ENCODE peak calls at places on chromosome 2, in four cellular contexts. M, F, A and K are unnamed samples.

GRCh38 chr2:16664052-16664731 is 1.4 kb downstream of the CYRIA start:
- DNase-seq in M (no peak), F (no peak), A (no peak), K (peak; percentile 64)

GRCh38 chr2:216215991-216216390 is 106.8 kb downstream of the XRCC5 start:
- DNase-seq in F (no peak), M (no peak), A (peak; percentile 28), K (no peak)

GRCh38 chr2:22694856-22695255 is 690.1 kb upstream of the KLHL29 start:
- DNase-seq in F (no peak), M (no peak), A (no peak), K (no peak)

GRCh38 chr2:196967126-196967525 is 40.6 kb upstream of the PGAP1 start:
- DNase-seq in F (no peak), A (no peak), M (no peak), K (no peak)

GRCh38 chr2:239912938-239913631 is 112.1 kb downstream of the NDUFA10 start:
- DNase-seq in A (no peak), F (peak; percentile 16), M (no peak), K (no peak)

GRCh38 chr2:151991010-151991409 is 107.8 kb downstream of the CACNB4 start:
- DNase-seq in M (no peak), A (no peak), F (no peak), K (no peak)

GRCh38 chr2:36376319-36376765 is 20.8 kb downstream of the CRIM1 start:
- DNase-seq in M (no peak), F (peak; percentile 84), A (no peak), K (peak; percentile 83)

GRCh38 chr2:9108210-9108967 is 98.2 kb upstream of the ASAP2 start:
- DNase-seq in F (no peak), M (no peak), A (no peak), K (no peak)

GRCh38 chr2:69916151-69916550 is 1.2 kb downstream of the MXD1 start:
- DNase-seq in M (no peak), F (no peak), A (no peak), K (no peak)

GRCh38 chr2:48240912-48241311 is 289.0 kb upstream of the STON1 start:
- DNase-seq in M (no peak), A (no peak), F (no peak), K (no peak)

GRCh38 chr2:144937899-144938298 is 418.0 kb upstream of the ZEB2 start:
- DNase-seq in A (no peak), M (no peak), F (no peak), K (no peak)

GRCh38 chr2:221571108-221571390 is 1.1 kb downstream of the EPHA4 start:
- DNase-seq in A (no peak), M (no peak), F (no peak), K (peak; percentile 8)

GRCh38 chr2:5022056-5022455 is 670.1 kb upstream of the SOX11 start:
- DNase-seq in A (no peak), M (no peak), F (no peak), K (no peak)

GRCh38 chr2:160943429-160943828 is 216.8 kb upstream of the TANK start:
- DNase-seq in A (no peak), M (no peak), F (no peak), K (no peak)

GRCh38 chr2:20457027-20457426 is 10.2 kb downstream of the RHOB start:
- DNase-seq in F (peak; percentile 11), A (no peak), M (no peak), K (no peak)

GRCh38 chr2:74029719-74030397 is 45.1 kb downstream of the TET3 start:
- DNase-seq in F (no peak), A (no peak), M (no peak), K (no peak)

GRCh38 chr2:127703282-127703681 is 2.0 kb downstream of the SFT2D3 start:
- DNase-seq in F (no peak), A (no peak), M (no peak), K (no peak)

GRCh38 chr2:234797566-234798250 is 154.1 kb upstream of the SH3BP4 start:
- DNase-seq in A (no peak), F (no peak), M (no peak), K (no peak)

GRCh38 chr2:172811027-172811426 is 75.4 kb downstream of the RAPGEF4 start:
- DNase-seq in M (no peak), A (no peak), F (no peak), K (no peak)

GRCh38 chr2:217858519-217859466 is 144.0 kb downstream of the TNS1 start:
- DNase-seq in F (peak; percentile 55), A (no peak), M (no peak), K (peak; percentile 86)

GRCh38 chr2:48774251-48774650 is 18.7 kb upstream of the LHCGR start:
- DNase-seq in A (no peak), F (no peak), M (no peak), K (no peak)

GRCh38 chr2:100819365-100820345 is at the start of gene NPAS2:
- DNase-seq in A (peak; percentile 47), F (peak; percentile 53), M (no peak), K (peak; percentile 35)

GRCh38 chr2:166092889-166093288 is 34.9 kb downstream of the SCN1A start:
- DNase-seq in F (no peak), A (no peak), M (no peak), K (no peak)

GRCh38 chr2:234830853-234831252 is 121.0 kb upstream of the SH3BP4 start:
- DNase-seq in F (no peak), A (no peak), M (no peak), K (no peak)

GRCh38 chr2:30266705-30267104 is 35.4 kb downstream of the LBH start:
- DNase-seq in F (no peak), M (no peak), A (no peak), K (no peak)

GRCh38 chr2:140659293-140659692 is 1471.5 kb downstream of the LRP1B start:
- DNase-seq in A (no peak), F (no peak), M (no peak), K (no peak)

GRCh38 chr2:42296226-42296625 is 64.8 kb downstream of the COX7A2L start:
- DNase-seq in M (no peak), F (no peak), A (no peak), K (no peak)

GRCh38 chr2:235146871-235147565 is 195.2 kb downstream of the SH3BP4 start:
- DNase-seq in M (no peak), A (no peak), F (no peak), K (no peak)

GRCh38 chr2:86445436-86445835 is 4.3 kb downstream of the KDM3A start:
- DNase-seq in A (no peak), F (no peak), M (no peak), K (no peak)

GRCh38 chr2:225766431-225766830 is 366.9 kb downstream of the NYAP2 start:
- DNase-seq in A (no peak), F (no peak), M (no peak), K (no peak)

GRCh38 chr2:224957540-224958465 is 84.5 kb downstream of the DOCK10 start:
- DNase-seq in M (no peak), A (no peak), F (no peak), K (no peak)

GRCh38 chr2:45191972-45192371 is 182.7 kb upstream of the SIX2 start:
- DNase-seq in M (no peak), F (no peak), A (no peak), K (no peak)

GRCh38 chr2:51483720-51484119 is 451.8 kb upstream of the NRXN1 start:
- DNase-seq in F (no peak), M (no peak), A (no peak), K (no peak)
- H3K4me3 ChIP-seq in F (no peak overlapping the region), M (no peak overlapping the region), A (no peak overlapping the region), K (no peak overlapping the region)

DNA sequence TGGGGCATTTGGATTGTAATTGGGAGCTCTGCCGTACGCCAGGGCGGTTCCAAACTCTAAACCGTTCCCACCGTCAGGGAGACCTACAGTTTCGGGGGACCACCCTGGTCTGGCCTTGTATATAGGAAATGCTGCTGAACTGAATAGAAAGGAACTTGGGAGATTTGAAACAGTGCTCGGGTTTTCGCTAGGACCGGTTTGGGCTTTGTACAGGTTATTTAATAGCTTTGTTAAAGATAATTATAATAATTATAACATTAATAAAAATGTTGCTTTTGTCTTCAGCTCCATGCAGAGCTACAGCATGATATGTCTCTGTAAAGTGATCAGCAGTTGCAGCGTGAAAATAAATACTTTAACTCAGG is 2.4 kb downstream of the SP5 start:
- DNase-seq in F (no peak), M (no peak), A (no peak), K (no peak)
- H3K9me3 ChIP-seq in F (no peaks in the 10 kb centered on the region), M (no peaks in the 10 kb centered on the region), A (no peaks in the 10 kb centered on the region), K (no peaks in the 10 kb centered on the region)

DNA sequence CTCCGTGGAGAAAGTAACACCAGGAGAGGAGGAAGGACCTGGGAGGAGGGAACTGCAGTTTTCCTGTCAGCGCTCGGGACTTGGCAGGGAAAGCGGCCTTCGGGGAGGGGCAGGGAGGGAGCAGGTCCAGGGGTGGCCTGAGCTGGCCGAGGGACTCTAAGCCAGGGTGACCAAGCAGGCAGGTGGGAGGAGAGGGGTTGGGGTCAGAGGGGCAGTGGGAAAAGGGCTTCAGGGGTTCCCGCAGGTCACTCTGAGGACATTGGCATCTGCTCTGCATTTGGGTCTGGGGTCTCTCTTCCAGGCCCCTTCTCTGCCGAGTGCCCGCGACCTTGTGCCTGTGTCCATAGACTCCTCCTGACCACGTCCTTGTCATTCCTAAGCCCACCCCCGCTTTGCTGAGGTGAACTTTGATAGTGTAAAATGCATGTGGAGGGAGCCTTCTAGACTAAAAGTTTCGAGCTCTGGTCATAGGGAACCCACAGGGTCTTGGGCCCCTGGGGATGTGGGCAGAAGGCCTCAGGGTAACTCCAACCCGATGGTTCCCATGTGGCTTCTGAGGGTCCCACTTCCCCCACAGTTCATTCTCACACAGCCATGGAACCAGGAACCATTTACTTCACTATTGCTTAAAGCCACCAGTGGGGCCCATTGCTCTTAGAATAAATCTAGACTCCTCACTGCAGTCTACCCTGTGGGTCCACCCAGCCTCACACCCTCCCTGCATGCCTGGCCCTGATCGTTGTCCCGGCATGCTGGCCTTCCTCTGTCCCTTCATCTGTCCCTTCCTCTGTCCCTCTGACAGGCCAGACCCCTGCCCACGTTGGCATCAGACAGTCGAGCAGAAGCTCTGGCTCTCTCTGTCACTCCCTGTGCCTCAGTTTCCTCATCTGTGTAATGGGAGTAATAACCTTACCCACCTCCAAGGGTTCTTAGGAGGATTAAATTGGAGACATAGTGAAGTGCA is 229.2 kb downstream of the SEPTIN10 start:
- DNase-seq in M (no peak), A (no peak), F (no peak), K (no peak)
- H3K4me3 ChIP-seq in M (no peak overlapping the region), A (no peak overlapping the region), F (no peak overlapping the region), K (no peak overlapping the region)

DNA sequence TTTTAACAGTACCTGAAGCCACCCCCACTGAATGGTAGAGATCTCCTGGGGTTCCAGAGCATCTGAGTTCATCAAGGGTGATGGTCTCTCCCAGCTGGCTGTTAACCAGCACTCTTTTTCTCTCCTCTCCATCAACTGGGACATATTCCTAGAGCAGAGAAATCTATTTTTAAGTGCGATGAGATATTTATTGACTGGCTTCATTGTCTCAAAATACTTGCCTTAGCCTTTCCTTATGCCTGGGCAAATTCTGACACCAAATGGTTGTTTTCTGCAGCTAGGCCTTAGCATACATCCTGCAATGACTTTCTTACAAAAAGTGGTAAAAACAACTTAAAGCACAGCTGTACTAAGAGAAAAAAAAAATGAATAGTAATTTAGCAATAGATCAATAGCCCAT is 19.6 kb downstream of the NOSTRIN start:
- DNase-seq in F (no peak), A (no peak), M (no peak), K (no peak)
- H3K9me3 ChIP-seq in F (no peaks in the 10 kb centered on the region), A (no peaks in the 10 kb centered on the region), M (no peaks in the 10 kb centered on the region), K (no peaks in the 10 kb centered on the region)